ENCODE peak calls at places on chromosomes 3 and 15, in nine cellular contexts. G is hepatocyte, L is HFF-Myc, F is brain microvascular endothelial cell, W is adrenal gland, Y is GM20000, T is A549, V is AG09319, B is RWPE1. P is an unnamed sample.
A peak's percentile ranks its signal among the peaks of the same experiment; 100 is the strongest.

GRCh38 chr15:33720952-33721351 is 247.3 kb upstream of the CHRM5 start:
- DNase-seq in G (no peak), L (peak; percentile 66), F (peak; percentile 82), W (no peak), Y (no peak), T (no peak), V (no peak), B (peak; percentile 77), P (no peak)

GRCh38 chr3:48429416-48430358 is at the start of gene PLXNB1:
- DNase-seq in G (peak; percentile 93), L (no peak), F (no peak), W (peak; percentile 46), Y (peak; percentile 90), T (peak; percentile 42), V (no peak), B (peak; percentile 83), P (peak; percentile 85)

GRCh38 chr15:38130739-38131498 is 121.7 kb upstream of the SPRED1 start:
- DNase-seq in G (peak; percentile 74), L (peak; percentile 99), F (peak; percentile 88), W (peak; percentile 83), Y (peak; percentile 39), T (no peak), V (peak; percentile 97), B (peak; percentile 76), P (peak; percentile 33)

GRCh38 chr3:45654344-45654934 is 34.8 kb upstream of the SACM1L start:
- DNase-seq in G (no peak), L (no peak), F (no peak), W (no peak), Y (no peak), T (no peak), V (no peak), B (no peak), P (no peak)

GRCh38 chr3:196093271-196094111 is 11.6 kb upstream of the TFRC start:
- DNase-seq in G (peak; percentile 35), L (no peak), F (no peak), W (no peak), Y (no peak), T (no peak), V (no peak), B (no peak), P (no peak)

GRCh38 chr3:72482589-72483249 is 365.5 kb downstream of the SHQ1 start:
- DNase-seq in G (peak; percentile 84), L (no peak), F (peak; percentile 77), W (peak; percentile 92), Y (peak; percentile 62), T (peak; percentile 51), V (no peak), B (peak; percentile 81), P (peak; percentile 63)

GRCh38 chr3:65855370-65856100 is 183.2 kb downstream of the MAGI1 start:
- DNase-seq in G (no peak), L (no peak), F (no peak), W (no peak), Y (no peak), T (no peak), V (no peak), B (no peak), P (no peak)

GRCh38 chr3:45907769-45908705 is 21.7 kb downstream of the CCR9 start:
- DNase-seq in G (peak; percentile 64), L (no peak), F (peak; percentile 49), W (no peak), Y (no peak), T (no peak), V (no peak), B (no peak), P (no peak)

GRCh38 chr3:12288466-12289129 is at the start of gene PPARG:
- DNase-seq in G (peak; percentile 68), L (no peak), F (no peak), W (no peak), Y (peak; percentile 48), T (peak; percentile 69), V (no peak), B (no peak), P (peak; percentile 29)

GRCh38 chr3:124552224-124552623 is 178.0 kb upstream of the UMPS start:
- DNase-seq in G (peak; percentile 61), L (no peak), F (no peak), W (no peak), Y (no peak), T (peak; percentile 29), V (no peak), B (peak; percentile 26), P (no peak)

GRCh38 chr3:39362812-39363211 is 20.4 kb upstream of the SLC25A38 start:
- DNase-seq in G (no peak), L (no peak), F (no peak), W (no peak), Y (no peak), T (no peak), V (no peak), B (no peak), P (no peak)

GRCh38 chr3:31409866-31410265 is 122.9 kb upstream of the STT3B start:
- DNase-seq in G (no peak), L (no peak), F (no peak), W (no peak), Y (no peak), T (no peak), V (no peak), B (no peak), P (no peak)

GRCh38 chr15:65981837-65982696 is 112.8 kb downstream of the RAB11A start:
- DNase-seq in G (peak; percentile 69), L (no peak), F (no peak), W (no peak), Y (peak; percentile 73), T (peak; percentile 70), V (no peak), B (peak; percentile 85), P (peak; percentile 78)

GRCh38 chr15:65979837-65980236 is 110.5 kb downstream of the RAB11A start:
- DNase-seq in G (no peak), L (no peak), F (no peak), W (no peak), Y (no peak), T (no peak), V (no peak), B (no peak), P (no peak)

GRCh38 chr15:65985387-65985786 is 116.1 kb downstream of the RAB11A start:
- DNase-seq in G (no peak), L (no peak), F (no peak), W (no peak), Y (no peak), T (no peak), V (no peak), B (no peak), P (no peak)

GRCh38 chr15:65980824-65981456 is 111.6 kb downstream of the RAB11A start:
- DNase-seq in G (peak; percentile 81), L (peak; percentile 36), F (peak; percentile 80), W (peak; percentile 70), Y (peak; percentile 68), T (peak; percentile 95), V (peak; percentile 43), B (peak; percentile 84), P (peak; percentile 68)

GRCh38 chr15:65982941-65983340 is 113.7 kb downstream of the RAB11A start:
- DNase-seq in G (no peak), L (no peak), F (no peak), W (no peak), Y (no peak), T (no peak), V (no peak), B (no peak), P (no peak)
- TF ChIP-seq CTCF in G (no peak), L (no peak), F (no peak), W (no peak), Y (no peak), T (no peak), V (no peak), B (no peak), P (no peak)

DNA sequence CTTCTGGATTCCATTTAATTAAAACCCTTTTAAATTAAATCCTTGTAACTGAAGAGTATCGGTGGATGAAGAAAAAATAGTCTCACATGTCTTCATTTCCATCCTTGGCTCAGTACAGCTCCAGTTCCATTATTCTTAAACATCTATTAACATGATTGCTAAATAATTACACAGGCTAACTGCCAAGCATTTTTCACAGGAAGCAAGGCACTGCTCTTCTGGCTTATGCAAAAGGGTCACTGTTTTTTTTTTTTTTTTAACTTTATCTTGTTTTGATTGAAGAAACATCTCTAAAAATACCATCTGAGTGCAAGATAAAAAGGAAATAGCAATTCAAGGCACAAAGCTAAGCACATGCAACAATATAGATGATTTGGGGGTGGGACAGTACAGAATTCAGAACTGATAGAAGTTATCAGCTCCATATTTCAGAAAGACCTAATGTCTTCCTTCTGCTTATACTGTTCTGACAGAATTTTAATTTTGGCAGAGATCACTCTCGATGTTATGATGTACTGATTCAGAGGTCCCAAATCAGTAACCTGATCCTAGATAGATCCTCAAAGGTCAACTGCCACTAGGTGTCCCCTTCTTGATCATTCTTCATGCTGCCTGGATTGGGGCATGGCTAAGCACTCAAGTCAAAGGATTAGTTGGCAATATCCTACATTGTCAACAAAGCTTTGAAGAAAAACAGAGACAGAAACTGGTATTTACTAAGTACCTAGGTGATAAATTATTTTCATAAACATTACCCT is 57.8 kb upstream of the ACTC1 start:
- DNase-seq in G (no peak), L (no peak), F (no peak), W (no peak), Y (no peak), T (no peak), V (peak; percentile 42), B (no peak), P (no peak)
- TF ChIP-seq CTCF in G (no peak), L (no peak), F (no peak), W (no peak), Y (no peak), T (no peak), V (no peak), B (no peak), P (no peak)

GRCh38 chr15:90205050-90205848 is 4.1 kb downstream of the SEMA4B start:
- DNase-seq in G (no peak), L (no peak), F (no peak), W (no peak), Y (no peak), T (no peak), V (no peak), B (no peak), P (no peak)
- TF ChIP-seq CTCF in G (no peak), L (no peak), F (no peak), W (no peak), Y (no peak), T (no peak), V (no peak), B (no peak), P (no peak)

GRCh38 chr3:172694526-172694925 is 16.3 kb downstream of the NCEH1 start:
- DNase-seq in G (no peak), L (no peak), F (no peak), W (no peak), Y (no peak), T (no peak), V (no peak), B (no peak), P (no peak)

GRCh38 chr3:172698650-172699049 is 12.2 kb downstream of the NCEH1 start:
- DNase-seq in G (no peak), L (no peak), F (no peak), W (peak; percentile 78), Y (no peak), T (no peak), V (no peak), B (no peak), P (no peak)

GRCh38 chr3:172699070-172699469 is 11.8 kb downstream of the NCEH1 start:
- DNase-seq in G (no peak), L (no peak), F (no peak), W (no peak), Y (no peak), T (no peak), V (no peak), B (no peak), P (no peak)

GRCh38 chr3:172696357-172696756 is 14.5 kb downstream of the NCEH1 start:
- DNase-seq in G (no peak), L (no peak), F (no peak), W (no peak), Y (no peak), T (no peak), V (no peak), B (no peak), P (no peak)

GRCh38 chr3:172697558-172697957 is 13.3 kb downstream of the NCEH1 start:
- DNase-seq in G (no peak), L (no peak), F (no peak), W (no peak), Y (no peak), T (no peak), V (no peak), B (no peak), P (no peak)
- TF ChIP-seq CTCF in G (no peak), L (no peak), F (no peak), W (no peak), Y (no peak), T (no peak), V (no peak), B (no peak), P (no peak)

P was measured in GM13976.